ENCODE peak calls at places on chromosome 3, in nine cellular contexts. Y, U, Q, F, L, Z, C, P and J are unnamed samples.

GRCh38 chr3:43153189-43154083 is 47.6 kb upstream of the POMGNT2 start:
- DNase-seq in Q (no peak), L (peak; percentile 84), U (peak; percentile 89), Y (peak; percentile 57), C (peak; percentile 60), Z (peak; percentile 19), F (peak; percentile 51), P (no peak), J (no peak)

GRCh38 chr3:78201066-78201465 is 1161.2 kb downstream of the ROBO2 start:
- DNase-seq in F (no peak), Q (no peak), P (peak; percentile 5), L (no peak), Z (peak; percentile 3), C (no peak), U (no peak), Y (no peak), J (no peak)

GRCh38 chr3:179652467-179653105 is at the start of gene USP13:
- DNase-seq in U (peak; percentile 83), Q (peak; percentile 55), L (peak; percentile 83), C (peak; percentile 55), P (peak; percentile 91), Y (peak; percentile 84), F (peak; percentile 79), Z (peak; percentile 89), J (peak; percentile 82)

GRCh38 chr3:16604887-16605602 is at the start of gene DAZL:
- DNase-seq in Y (no peak), Z (no peak), C (no peak), F (no peak), P (no peak), U (no peak), Q (no peak), L (no peak), J (no peak)

GRCh38 chr3:125294414-125294813 is 80.7 kb downstream of the ZNF148 start:
- DNase-seq in P (no peak), Z (no peak), U (no peak), Q (no peak), C (no peak), Y (no peak), L (no peak), F (no peak), J (no peak)

GRCh38 chr3:21170964-21171363 is 580.0 kb downstream of the ZNF385D start:
- DNase-seq in Y (peak; percentile 40), U (no peak), P (no peak), C (no peak), L (peak; percentile 28), Q (peak; percentile 47), Z (no peak), F (no peak), J (peak; percentile 33)

GRCh38 chr3:107959767-107960166 is 131.1 kb downstream of the CD47 start:
- DNase-seq in Z (no peak), Q (peak; percentile 33), L (peak; percentile 90), P (peak; percentile 69), Y (no peak), U (no peak), F (no peak), C (no peak), J (no peak)

GRCh38 chr3:157117875-157118654 is 41.9 kb downstream of the CCNL1 start:
- DNase-seq in Z (no peak), C (no peak), Q (no peak), F (no peak), U (no peak), P (no peak), Y (no peak), L (no peak), J (no peak)

GRCh38 chr3:13370609-13371008 is 49.5 kb downstream of the NUP210 start:
- DNase-seq in U (no peak), F (no peak), Z (no peak), L (no peak), P (no peak), C (no peak), Y (no peak), Q (no peak), J (no peak)

GRCh38 chr3:50961361-50961760 is 286.6 kb downstream of the DOCK3 start:
- DNase-seq in F (no peak), Y (no peak), U (no peak), P (no peak), L (no peak), Z (no peak), C (no peak), Q (no peak), J (no peak)

GRCh38 chr3:170222647-170223541 is 670 bp downstream of the PRKCI start:
- DNase-seq in C (no peak), U (peak; percentile 68), Z (peak; percentile 37), F (peak; percentile 49), Y (peak; percentile 63), L (no peak), Q (peak; percentile 50), P (peak; percentile 52), J (peak; percentile 53)

GRCh38 chr3:45939341-45939771 is 3.9 kb upstream of the CXCR6 start:
- DNase-seq in Y (peak; percentile 19), F (no peak), P (no peak), Q (peak; percentile 22), C (no peak), L (no peak), Z (no peak), U (no peak), J (peak; percentile 22)

DNA sequence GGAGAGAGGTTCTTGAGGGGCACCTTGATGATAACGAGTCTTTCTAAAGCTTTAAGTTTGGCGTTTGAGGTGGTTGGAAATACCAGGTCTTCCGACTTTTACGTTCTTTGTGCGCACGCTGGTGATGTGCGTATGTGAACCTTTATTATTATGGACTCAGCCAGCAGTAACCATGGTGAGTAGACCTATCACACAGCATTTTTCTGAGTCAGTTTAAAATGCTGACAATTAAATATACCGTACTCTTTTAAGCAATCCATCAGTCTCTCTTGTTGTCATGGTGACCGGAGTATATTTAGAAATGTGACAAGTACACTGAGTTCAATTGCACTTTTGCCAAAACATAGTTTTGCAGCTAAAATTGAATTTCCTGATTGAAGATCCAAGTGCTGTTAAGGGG is 172.2 kb downstream of the LPP start:
- DNase-seq in C (no peak), Q (no peak), P (no peak), Y (no peak), U (no peak), F (no peak), L (peak; percentile 59), Z (no peak), J (no peak)
- TF ChIP-seq CTCF in C (no peak), Q (no peak), P (no peak), Y (no peak), U (no peak), F (no peak), L (no peak), Z (no peak), J (no peak)

GRCh38 chr3:137032465-137033120 is 74.8 kb downstream of the IL20RB start:
- DNase-seq in F (peak; percentile 84), Q (peak; percentile 80), C (peak; percentile 32), P (peak; percentile 89), L (peak; percentile 88), U (peak; percentile 92), Y (peak; percentile 92), Z (peak; percentile 83), J (peak; percentile 75)
- H3K4me3 ChIP-seq in F (peak overlapping the region; percentile 44), Q (no peak overlapping the region), C (peak overlapping the region; percentile 58), P (peak overlapping the region; percentile 42), L (peak overlapping the region; percentile 27), U (no peak overlapping the region), Y (no peak overlapping the region), Z (peak overlapping the region; percentile 45), J (no peak overlapping the region)

GRCh38 chr3:126530171-126531050 is 6.5 kb downstream of the CHST13 start:
- DNase-seq in Q (no peak), L (no peak), F (peak; percentile 64), Z (no peak), C (no peak), U (peak; percentile 68), P (no peak), Y (no peak), J (peak; percentile 99)
- TF ChIP-seq CTCF in Q (no peak), L (no peak), F (no peak), Z (no peak), C (no peak), U (no peak), P (no peak), Y (no peak), J (no peak)

GRCh38 chr3:121681792-121682191 is 21.1 kb upstream of the HCLS1 start:
- DNase-seq in F (no peak), U (no peak), Y (no peak), Q (no peak), Z (no peak), L (no peak), P (no peak), C (no peak), J (no peak)
- H3K4me3 ChIP-seq in F (no peak overlapping the region), U (no peak overlapping the region), Y (no peak overlapping the region), Q (no peak overlapping the region), Z (no peak overlapping the region), L (no peak overlapping the region), P (no peak overlapping the region), C (no peak overlapping the region), J (no peak overlapping the region)

DNA sequence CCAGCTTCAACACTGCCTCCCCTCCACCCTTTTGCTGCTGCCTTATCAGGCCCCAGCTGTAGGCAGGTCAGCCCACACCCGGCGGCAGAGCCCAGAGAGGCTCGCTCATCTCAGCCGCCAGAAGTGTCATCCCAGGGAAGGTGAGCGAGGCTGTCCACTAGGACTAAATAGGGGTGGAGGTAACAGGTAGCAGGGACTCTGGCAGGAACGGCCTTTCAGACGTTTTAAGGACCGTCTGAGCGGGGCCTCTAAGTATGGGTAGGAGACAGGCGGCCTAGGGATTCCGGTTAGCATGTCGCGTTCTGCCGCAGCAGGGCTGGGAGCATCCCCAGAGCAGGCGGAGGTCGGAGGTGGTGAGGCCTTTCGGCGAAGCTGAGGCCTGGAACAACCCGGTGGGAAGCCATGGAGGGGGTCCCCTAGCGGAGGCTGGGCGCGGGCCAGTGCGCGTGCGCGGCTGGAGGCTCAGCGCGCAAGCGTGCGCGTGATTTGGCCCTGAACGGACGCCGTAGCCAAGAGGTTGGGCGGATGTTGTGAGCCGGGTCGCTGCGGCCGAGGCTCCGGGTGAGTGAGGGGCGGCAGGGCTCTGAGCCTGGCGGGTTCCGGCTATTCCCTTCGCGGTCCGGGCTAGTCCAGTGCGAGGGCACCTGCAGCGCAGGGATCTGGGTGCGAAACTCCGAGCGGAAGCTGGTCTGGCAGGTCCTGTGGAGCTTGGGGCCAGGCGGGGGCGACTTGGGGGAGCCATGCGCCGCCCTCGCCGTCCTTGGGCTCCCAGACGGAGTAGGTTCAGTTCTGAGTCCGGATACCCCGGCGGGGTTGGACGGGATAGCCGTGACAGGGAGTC is at the start of the genes MST1 and RNF123:
- DNase-seq in L (peak; percentile 93), F (peak; percentile 94), P (peak; percentile 84), C (peak; percentile 78), Y (peak; percentile 95), U (peak; percentile 93), Q (peak; percentile 87), Z (peak; percentile 87), J (peak; percentile 93)
- TF ChIP-seq CTCF in L (peak; percentile 34), F (peak; percentile 12), P (no peak), C (peak; percentile 48), Y (peak; percentile 18), U (no peak), Q (peak; percentile 33), Z (peak; percentile 45), J (peak; percentile 26)

GRCh38 chr3:144875251-144875650 is 903.6 kb downstream of the DIPK2A start:
- DNase-seq in Q (no peak), L (no peak), Z (peak; percentile 14), F (no peak), C (no peak), U (no peak), P (peak; percentile 27), Y (no peak), J (no peak)
- H3K4me3 ChIP-seq in Q (no peak overlapping the region), L (no peak overlapping the region), Z (no peak overlapping the region), F (no peak overlapping the region), C (no peak overlapping the region), U (no peak overlapping the region), P (no peak overlapping the region), Y (no peak overlapping the region), J (no peak overlapping the region)

GRCh38 chr3:64166584-64167155 is 58.6 kb downstream of the PRICKLE2 start:
- DNase-seq in Q (peak; percentile 36), F (no peak), P (peak; percentile 45), L (peak; percentile 59), C (no peak), Y (no peak), U (no peak), Z (no peak), J (no peak)
- TF ChIP-seq CTCF in Q (peak; percentile 31), F (no peak), P (peak; percentile 42), L (peak; percentile 36), C (no peak), Y (peak; percentile 21), U (no peak), Z (peak; percentile 19), J (peak; percentile 8)